ENCODE peak calls at places on chromosomes 12 and 14, in nine cellular contexts. M, Q, D, O, N, Y, E, J and H are unnamed samples. For H3K27me3 and H3K4me1, the result is how much of the 10 kb centered on the place peaks cover.

GRCh38 chr12:24600996-24601395 is 347.9 kb downstream of the BCAT1 start:
- DNase-seq in M (no peak), Q (no peak), D (no peak), O (no peak), N (no peak), Y (no peak), E (no peak), J (no peak), H (no peak)

GRCh38 chr14:23356036-23356435 is 3.3 kb upstream of the SLC22A17 start:
- DNase-seq in M (no peak), Q (peak), D (no peak), O (no peak), N (no peak), Y (no peak), E (no peak), J (no peak), H (no peak)

GRCh38 chr12:1848146-1848545 is 27.8 kb downstream of the LRTM2 start:
- DNase-seq in M (no peak), Q (peak), D (no peak), O (no peak), N (no peak), Y (no peak), E (peak), J (no peak), H (no peak)

GRCh38 chr14:92430686-92431085 is 82.9 kb upstream of the RIN3 start:
- DNase-seq in M (no peak), Q (no peak), D (no peak), O (no peak), N (no peak), Y (no peak), E (no peak), J (no peak), H (no peak)

GRCh38 chr14:60931206-60931605 is 49.7 kb downstream of the TRMT5 start:
- DNase-seq in M (no peak), Q (no peak), D (no peak), O (no peak), N (no peak), Y (no peak), E (no peak), J (peak), H (no peak)

GRCh38 chr12:112870267-112870980 is 36.3 kb upstream of the OAS1 start:
- DNase-seq in M (no peak), Q (peak), D (no peak), O (no peak), N (no peak), Y (no peak), E (no peak), J (no peak), H (no peak)

GRCh38 chr12:6925239-6925542 is 2.6 kb upstream of the ATN1 start:
- DNase-seq in M (no peak), Q (no peak), D (no peak), O (no peak), N (no peak), Y (no peak), E (no peak), J (peak), H (no peak)

GRCh38 chr12:130747867-130748740 is 32.0 kb upstream of the RIMBP2 start:
- DNase-seq in M (peak), Q (peak), D (peak), O (peak), N (peak), Y (peak), E (peak), J (peak), H (peak)

GRCh38 chr12:130425698-130426245 is 88.1 kb downstream of the PIWIL1 start:
- DNase-seq in M (no peak), Q (no peak), D (no peak), O (no peak), N (no peak), Y (no peak), E (peak), J (no peak), H (no peak)

GRCh38 chr12:65490193-65490592 is 211.7 kb downstream of the MSRB3 start:
- DNase-seq in M (no peak), Q (no peak), D (no peak), O (no peak), N (no peak), Y (no peak), E (no peak), J (no peak), H (no peak)

GRCh38 chr12:99267038-99267437 is 380.5 kb upstream of the GARIN6 start:
- DNase-seq in M (no peak), Q (no peak), D (no peak), O (no peak), N (no peak), Y (no peak), E (no peak), J (no peak), H (no peak)

GRCh38 chr14:33414041-33414440 is 475.4 kb downstream of the NPAS3 start:
- DNase-seq in M (no peak), Q (no peak), D (no peak), O (no peak), N (no peak), Y (no peak), E (no peak), J (no peak), H (no peak)

GRCh38 chr12:108835860-108836634 is 21.3 kb downstream of the SSH1 start:
- DNase-seq in M (no peak), Q (no peak), D (no peak), O (no peak), N (no peak), Y (no peak), E (no peak), J (no peak), H (no peak)

GRCh38 chr12:124481772-124482566 is 85.4 kb downstream of the NCOR2 start:
- DNase-seq in M (no peak), Q (peak), D (no peak), O (no peak), N (peak), Y (no peak), E (no peak), J (no peak), H (no peak)

GRCh38 chr14:74910556-74910955 is 12.5 kb downstream of the RPS6KL1 start:
- DNase-seq in M (no peak), Q (no peak), D (no peak), O (no peak), N (no peak), Y (no peak), E (no peak), J (no peak), H (peak)

GRCh38 chr12:123149088-123149827 is 1.6 kb downstream of the PITPNM2 start:
- DNase-seq in M (no peak), Q (no peak), D (no peak), O (no peak), N (no peak), Y (no peak), E (no peak), J (no peak), H (no peak)

GRCh38 chr14:95523818-95524448 is 7.5 kb upstream of the SYNE3 start:
- DNase-seq in M (peak), Q (peak), D (no peak), O (no peak), N (no peak), Y (no peak), E (no peak), J (no peak), H (peak)

GRCh38 chr12:131740626-131741025 is 29.7 kb downstream of the SFSWAP start:
- DNase-seq in M (no peak), Q (no peak), D (no peak), O (no peak), N (no peak), Y (no peak), E (no peak), J (no peak), H (no peak)

DNA sequence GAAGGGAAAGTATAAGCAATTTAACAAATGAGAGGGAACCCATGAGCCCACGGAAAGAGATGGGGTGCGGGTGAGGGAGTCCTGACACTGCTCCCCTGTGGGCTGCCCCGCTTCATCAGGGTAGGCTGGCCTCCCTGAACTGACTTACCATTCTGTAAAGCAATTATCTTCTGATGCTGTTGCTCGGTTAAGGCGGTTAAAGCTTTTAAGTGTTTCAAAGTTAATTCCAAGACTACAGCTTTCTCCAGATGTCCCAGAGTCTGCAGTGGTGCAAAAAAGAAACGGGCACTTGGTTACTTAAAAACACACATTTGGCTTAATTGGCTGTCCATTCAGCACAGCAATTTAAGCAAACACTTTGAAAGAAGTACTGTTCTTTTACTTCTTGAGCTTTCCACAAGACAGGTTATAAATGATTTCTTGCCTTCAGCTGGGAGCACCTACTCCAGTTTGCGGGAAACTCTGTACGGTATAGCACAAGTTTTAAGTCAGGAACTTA is 1.3 kb downstream of the BHLHE41 start:
- DNase-seq in M (no peak), Q (no peak), D (no peak), O (no peak), N (no peak), Y (no peak), E (no peak), J (no peak), H (no peak)
- H3K27me3 ChIP-seq in M (under half), Q (under half), D (under half), O (under half), N (under half), Y (under half), E (half or more), J (half or more), H (under half)

DNA sequence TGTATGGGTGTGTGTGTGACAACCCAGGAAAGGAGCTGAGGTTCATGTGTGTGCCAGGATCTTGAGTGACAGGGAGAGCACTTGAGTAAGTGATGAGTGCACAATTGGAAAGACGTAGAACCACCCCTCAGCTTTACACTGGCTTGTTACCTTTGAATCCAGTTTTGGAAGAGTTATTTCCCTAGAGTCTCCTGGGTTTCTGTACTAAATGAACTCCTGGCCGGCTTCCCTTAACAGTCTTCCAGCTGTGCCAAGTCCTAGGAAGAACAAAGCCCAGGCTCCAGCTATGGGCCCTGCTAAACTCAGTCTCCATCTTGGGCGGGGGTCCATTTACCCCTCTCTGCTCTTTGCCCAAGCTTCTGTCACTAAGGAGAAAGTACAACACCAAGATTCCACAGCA is 19.7 kb upstream of the NR1H4 start:
- DNase-seq in M (no peak), Q (no peak), D (no peak), O (no peak), N (peak), Y (no peak), E (no peak), J (no peak), H (no peak)
- H3K4me1 ChIP-seq in M (under half), Q (under half), D (under half), O (under half), N (under half), Y (under half), E (under half), J (under half), H (under half)

DNA sequence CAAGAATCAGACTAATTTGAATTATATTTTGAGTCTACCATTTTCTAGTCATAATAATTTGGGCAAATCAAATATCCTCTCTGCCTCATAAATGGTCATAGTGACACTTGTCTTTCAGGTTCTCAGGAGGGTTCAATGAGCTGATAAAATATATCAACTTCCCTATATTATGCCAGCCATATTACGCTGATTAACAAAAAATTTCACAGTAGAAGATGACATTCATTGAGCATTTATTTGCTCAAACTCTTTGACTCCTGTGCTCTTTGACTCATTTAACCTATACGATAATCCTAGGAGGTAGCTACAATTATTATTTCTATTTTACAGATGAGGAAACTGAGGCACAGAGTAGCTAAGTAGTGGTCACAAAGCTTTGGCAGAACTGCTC is 60.0 kb upstream of the CCDC91 start:
- DNase-seq in M (no peak), Q (no peak), D (no peak), O (no peak), N (no peak), Y (no peak), E (no peak), J (no peak), H (no peak)
- H3K27ac ChIP-seq in M (no peak), Q (no peak), D (peak), O (no peak), N (no peak), Y (no peak), E (no peak), J (no peak), H (no peak)

GRCh38 chr14:97452314-97452713 is 655.1 kb downstream of the VRK1 start:
- DNase-seq in M (no peak), Q (no peak), D (no peak), O (no peak), N (no peak), Y (no peak), E (no peak), J (no peak), H (no peak)
- H3K27me3 ChIP-seq in M (under half), Q (under half), D (under half), O (under half), N (under half), Y (under half), E (under half), J (under half), H (under half)

GRCh38 chr14:53054457-53054856 is 98.7 kb downstream of the DDHD1 start:
- DNase-seq in M (no peak), Q (no peak), D (no peak), O (no peak), N (no peak), Y (no peak), E (no peak), J (no peak), H (no peak)
- H3K4me1 ChIP-seq in M (under half), Q (under half), D (under half), O (under half), N (under half), Y (under half), E (under half), J (under half), H (under half)

GRCh38 chr12:91778091-91778819 is 367.4 kb downstream of the BTG1 start:
- DNase-seq in M (peak), Q (no peak), D (no peak), O (no peak), N (no peak), Y (peak), E (no peak), J (no peak), H (peak)
- H3K27ac ChIP-seq in M (peak), Q (peak), D (no peak), O (no peak), N (no peak), Y (peak), E (no peak), J (no peak), H (peak)

GRCh38 chr12:51374346-51374745 is 16.9 kb downstream of the GALNT6 start:
- DNase-seq in M (no peak), Q (no peak), D (no peak), O (no peak), N (no peak), Y (no peak), E (no peak), J (no peak), H (no peak)
- H3K27me3 ChIP-seq in M (under half), Q (under half), D (under half), O (under half), N (under half), Y (under half), E (under half), J (under half), H (under half)

GRCh38 chr12:114314974-114315720 is 90.8 kb downstream of the TBX5 start:
- DNase-seq in M (no peak), Q (no peak), D (no peak), O (no peak), N (no peak), Y (no peak), E (no peak), J (no peak), H (no peak)
- H3K4me1 ChIP-seq in M (under half), Q (under half), D (under half), O (under half), N (under half), Y (under half), E (under half), J (under half), H (under half)

GRCh38 chr14:69260979-69261605 is 1.1 kb downstream of the GALNT16 start:
- DNase-seq in M (no peak), Q (peak), D (no peak), O (no peak), N (no peak), Y (peak), E (peak), J (peak), H (peak)
- H3K27ac ChIP-seq in M (no peak), Q (peak), D (no peak), O (no peak), N (no peak), Y (no peak), E (no peak), J (no peak), H (no peak)

GRCh38 chr14:101559624-101560533 is 1.4 kb upstream of the DIO3 start:
- DNase-seq in M (no peak), Q (no peak), D (no peak), O (no peak), N (peak), Y (no peak), E (peak), J (peak), H (no peak)

GRCh38 chr14:101560534-101561113 is 671 bp upstream of the DIO3 start:
- DNase-seq in M (no peak), Q (no peak), D (no peak), O (no peak), N (no peak), Y (no peak), E (no peak), J (no peak), H (no peak)

GRCh38 chr14:101558739-101559240 is 2.5 kb upstream of the DIO3 start:
- DNase-seq in M (no peak), Q (no peak), D (no peak), O (no peak), N (peak), Y (no peak), E (no peak), J (no peak), H (no peak)

GRCh38 chr14:101557811-101558738 is 3.2 kb upstream of the DIO3 start:
- DNase-seq in M (no peak), Q (no peak), D (no peak), O (peak), N (peak), Y (no peak), E (no peak), J (peak), H (no peak)

DNA sequence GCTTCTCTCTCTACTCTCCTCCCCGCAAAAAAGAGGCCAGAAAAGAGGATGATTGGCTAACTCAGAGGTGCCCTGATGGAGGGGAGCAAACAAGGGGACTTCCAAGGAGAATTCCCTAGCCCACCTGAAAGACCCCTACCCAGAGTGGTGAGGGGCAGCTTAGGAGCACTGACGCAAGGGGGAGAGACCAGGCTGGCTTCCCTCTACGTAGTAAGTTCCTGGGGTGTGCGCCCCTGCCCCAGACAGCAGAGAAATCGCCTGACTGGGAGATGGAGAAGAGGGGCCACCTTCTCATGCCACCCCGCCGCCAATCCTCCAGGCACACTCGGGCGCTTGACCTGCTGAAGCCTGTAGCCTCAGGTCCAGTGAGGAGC is 2.1 kb upstream of the DIO3 start:
- DNase-seq in M (no peak), Q (no peak), D (no peak), O (no peak), N (no peak), Y (no peak), E (no peak), J (no peak), H (no peak)
- H3K27me3 ChIP-seq in M (under half), Q (under half), D (under half), O (under half), N (under half), Y (under half), E (half or more), J (half or more), H (under half)